ENCODE peak calls at places on chromosomes 16 and 17, in ten cellular contexts. I is left kidney; J is C1 segment of cervical spinal cord; S is colonic mucosa; B is GM04504; Z is esophagus squamous epithelium; N is RCC 7860; V is T-helper 1 cell; H is GM18507; M is stimulated activated CD4-positive, alpha-beta T cell treated with anti-CD3 and anti-CD28 coated beads, Interleukin-1b, Interleukin-23, amount 100 ng/mL, for 4 hours. W is an unnamed sample.

GRCh38 chr17:63440127-63440769 is 5.9 kb downstream of the CYB561 start:
- DNase-seq in I (no peak), J (no peak), V (peak; percentile 28), B (no peak), S (no peak), H (no peak), M (no peak), N (no peak), Z (no peak), W (no peak)

GRCh38 chr17:64950871-64951270 is 31.6 kb upstream of the LRRC37A3 start:
- DNase-seq in J (no peak), S (no peak), M (no peak), I (no peak), B (no peak), V (no peak), N (no peak), H (no peak), Z (no peak), W (no peak)

GRCh38 chr17:17681187-17681743 is at the start of gene RAI1:
- DNase-seq in J (no peak), I (peak; percentile 96), V (peak; percentile 62), M (peak; percentile 68), N (peak; percentile 66), Z (no peak), H (peak; percentile 68), B (no peak), S (peak; percentile 72), W (peak; percentile 82)

GRCh38 chr17:48791128-48792032 is 25.6 kb downstream of the TTLL6 start:
- DNase-seq in J (no peak), B (peak; percentile 75), V (no peak), Z (no peak), M (peak; percentile 7), H (peak; percentile 45), I (peak; percentile 94), S (peak; percentile 95), N (peak; percentile 72), W (peak; percentile 82)

GRCh38 chr17:43784068-43784467 is 3.8 kb downstream of the CFAP97D1 start:
- DNase-seq in S (no peak), H (no peak), I (no peak), V (no peak), B (peak; percentile 46), Z (no peak), J (no peak), N (peak; percentile 78), M (no peak), W (peak; percentile 71)

GRCh38 chr16:9755076-9755475 is 427.2 kb downstream of the GRIN2A start:
- DNase-seq in N (no peak), V (no peak), I (peak; percentile 32), Z (no peak), B (no peak), S (no peak), J (no peak), H (no peak), M (no peak), W (no peak)

GRCh38 chr16:14029658-14030057 is 41.5 kb upstream of the MRTFB start:
- DNase-seq in Z (no peak), J (no peak), I (no peak), B (no peak), N (no peak), V (no peak), H (no peak), M (no peak), S (no peak), W (no peak)

GRCh38 chr17:17900615-17901520 is 64.1 kb upstream of the SREBF1 start:
- DNase-seq in V (no peak), S (peak; percentile 80), J (no peak), H (no peak), M (no peak), B (peak; percentile 98), I (peak; percentile 51), Z (no peak), N (peak; percentile 82), W (peak; percentile 98)

GRCh38 chr17:80793421-80793820 is 198.2 kb upstream of the CHMP6 start:
- DNase-seq in H (no peak), N (no peak), V (no peak), M (no peak), B (no peak), Z (no peak), J (no peak), S (no peak), I (no peak), W (no peak)

GRCh38 chr17:80101946-80102706 is 745 bp downstream of the GAA start:
- DNase-seq in N (no peak), I (peak; percentile 46), M (no peak), H (no peak), S (peak; percentile 29), B (no peak), J (no peak), Z (no peak), V (no peak), W (peak; percentile 54)

GRCh38 chr17:43907425-43907981 is at the start of gene MPP2:
- DNase-seq in S (peak; percentile 67), Z (no peak), J (peak; percentile 23), B (no peak), N (no peak), V (peak; percentile 37), M (peak; percentile 36), H (no peak), I (peak; percentile 96), W (peak; percentile 72)

W was measured in astrocyte of the spinal cord.